ENCODE peak calls at places on chromosome 1, in nine cellular contexts. J, U, Z, M, S, X, H, T and Q are unnamed samples.

GRCh38 chr1:13935336-13935735 is 235.3 kb downstream of the PRDM2 start:
- DNase-seq in J (no peak), U (no peak), Z (no peak), M (no peak), S (no peak), X (no peak), H (no peak), T (no peak), Q (no peak)

GRCh38 chr1:224670506-224670905 is 54.4 kb downstream of the CNIH3 start:
- DNase-seq in J (no peak), U (no peak), Z (peak; percentile 13), M (no peak), S (no peak), X (no peak), H (no peak), T (no peak), Q (no peak)

GRCh38 chr1:223765036-223765718 is 52.8 kb downstream of the CAPN2 start:
- DNase-seq in J (no peak), U (no peak), Z (peak; percentile 56), M (peak; percentile 76), S (peak; percentile 52), X (peak; percentile 80), H (no peak), T (no peak), Q (no peak)

GRCh38 chr1:203135636-203136305 is 8.2 kb downstream of the ADORA1 start:
- DNase-seq in J (no peak), U (no peak), Z (no peak), M (no peak), S (no peak), X (no peak), H (peak; percentile 21), T (peak; percentile 35), Q (no peak)

GRCh38 chr1:184002071-184002470 is 35.5 kb downstream of the COLGALT2 start:
- DNase-seq in J (no peak), U (no peak), Z (peak; percentile 95), M (no peak), S (peak; percentile 81), X (no peak), H (peak; percentile 93), T (no peak), Q (no peak)

GRCh38 chr1:67898033-67898726 is 64.9 kb upstream of the GNG12 start:
- DNase-seq in J (no peak), U (no peak), Z (peak; percentile 52), M (no peak), S (peak; percentile 84), X (no peak), H (no peak), T (no peak), Q (no peak)

GRCh38 chr1:172826096-172826741 is 167.3 kb downstream of the FASLG start:
- DNase-seq in J (peak; percentile 41), U (peak; percentile 22), Z (peak; percentile 95), M (peak; percentile 52), S (peak; percentile 90), X (no peak), H (peak; percentile 68), T (no peak), Q (no peak)

GRCh38 chr1:69506721-69507120 is 61.0 kb upstream of the LRRC7 start:
- DNase-seq in J (no peak), U (no peak), Z (no peak), M (no peak), S (no peak), X (no peak), H (no peak), T (no peak), Q (no peak)

GRCh38 chr1:36134805-36135339 is 9.8 kb upstream of the COL8A2 start:
- DNase-seq in J (peak; percentile 82), U (peak; percentile 47), Z (peak; percentile 38), M (peak; percentile 66), S (peak; percentile 55), X (no peak), H (peak; percentile 91), T (no peak), Q (no peak)

GRCh38 chr1:150528997-150529396 is 13.4 kb downstream of the FALEC start:
- DNase-seq in J (no peak), U (no peak), Z (peak; percentile 81), M (no peak), S (no peak), X (no peak), H (peak; percentile 60), T (no peak), Q (no peak)

GRCh38 chr1:43586136-43586726 is 55.5 kb downstream of the PTPRF start:
- DNase-seq in J (no peak), U (no peak), Z (no peak), M (no peak), S (no peak), X (no peak), H (peak; percentile 53), T (no peak), Q (no peak)

GRCh38 chr1:156076609-156077429 is 5.4 kb downstream of the MEX3A start:
- DNase-seq in J (no peak), U (peak; percentile 68), Z (no peak), M (no peak), S (no peak), X (no peak), H (no peak), T (no peak), Q (no peak)

GRCh38 chr1:40267767-40268187 is 9.7 kb downstream of the ZMPSTE24 start:
- DNase-seq in J (no peak), U (no peak), Z (peak; percentile 97), M (no peak), S (peak; percentile 90), X (no peak), H (peak; percentile 89), T (no peak), Q (no peak)

GRCh38 chr1:67524143-67525052 is 94.2 kb upstream of the SERBP1 start:
- DNase-seq in J (no peak), U (no peak), Z (no peak), M (no peak), S (no peak), X (no peak), H (peak; percentile 48), T (no peak), Q (no peak)

GRCh38 chr1:1630965-1631792 is 794 bp upstream of the MMP23B start:
- DNase-seq in J (peak; percentile 15), U (no peak), Z (no peak), M (no peak), S (no peak), X (no peak), H (no peak), T (no peak), Q (no peak)

GRCh38 chr1:54571803-54572202 is 23.8 kb downstream of the ACOT11 start:
- DNase-seq in J (no peak), U (no peak), Z (no peak), M (no peak), S (no peak), X (no peak), H (no peak), T (no peak), Q (no peak)

GRCh38 chr1:200233393-200233792 is 176.4 kb downstream of the ZNF281 start:
- DNase-seq in J (no peak), U (no peak), Z (peak; percentile 61), M (no peak), S (peak; percentile 39), X (no peak), H (no peak), T (no peak), Q (no peak)

GRCh38 chr1:41513388-41513745 is 28.9 kb upstream of the EDN2 start:
- DNase-seq in J (no peak), U (no peak), Z (no peak), M (no peak), S (no peak), X (no peak), H (no peak), T (no peak), Q (no peak)
- TF ChIP-seq CTCF in J (peak; percentile 41), U (no peak), Z (peak; percentile 18), M (no peak), S (peak; percentile 70), X (no peak), H (peak; percentile 13), T (no peak), Q (no peak)

GRCh38 chr1:32091176-32091575 is 16.7 kb upstream of the KPNA6 start:
- DNase-seq in J (no peak), U (no peak), Z (no peak), M (no peak), S (no peak), X (no peak), H (no peak), T (no peak), Q (no peak)

GRCh38 chr1:32094721-32095521 is 12.9 kb upstream of the KPNA6 start:
- DNase-seq in J (no peak), U (no peak), Z (no peak), M (no peak), S (no peak), X (no peak), H (no peak), T (no peak), Q (no peak)

GRCh38 chr1:32091591-32091990 is 16.3 kb upstream of the KPNA6 start:
- DNase-seq in J (no peak), U (no peak), Z (no peak), M (no peak), S (no peak), X (no peak), H (no peak), T (no peak), Q (no peak)
- H3K27me3 ChIP-seq in J (no peaks in the 10 kb centered on the region), U (no peaks in the 10 kb centered on the region), Z (no peaks in the 10 kb centered on the region), M (no peaks in the 10 kb centered on the region), S (no peaks in the 10 kb centered on the region), X (no peaks in the 10 kb centered on the region), H (no peaks in the 10 kb centered on the region), T (no peaks in the 10 kb centered on the region), Q (no peaks in the 10 kb centered on the region)

GRCh38 chr1:31394628-31395193 is 18.3 kb upstream of the SERINC2 start:
- DNase-seq in J (peak; percentile 89), U (peak; percentile 70), Z (peak; percentile 75), M (peak; percentile 78), S (peak; percentile 67), X (peak; percentile 70), H (peak; percentile 87), T (peak; percentile 91), Q (peak; percentile 52)
- H3K4me3 ChIP-seq in J (peak overlapping the region; percentile 14), U (no peak overlapping the region), Z (no peak overlapping the region), M (no peak overlapping the region), S (peak overlapping the region; percentile 27), X (peak overlapping the region; percentile 26), H (no peak overlapping the region), T (peak overlapping the region; percentile 28), Q (peak overlapping the region; percentile 28)

DNA sequence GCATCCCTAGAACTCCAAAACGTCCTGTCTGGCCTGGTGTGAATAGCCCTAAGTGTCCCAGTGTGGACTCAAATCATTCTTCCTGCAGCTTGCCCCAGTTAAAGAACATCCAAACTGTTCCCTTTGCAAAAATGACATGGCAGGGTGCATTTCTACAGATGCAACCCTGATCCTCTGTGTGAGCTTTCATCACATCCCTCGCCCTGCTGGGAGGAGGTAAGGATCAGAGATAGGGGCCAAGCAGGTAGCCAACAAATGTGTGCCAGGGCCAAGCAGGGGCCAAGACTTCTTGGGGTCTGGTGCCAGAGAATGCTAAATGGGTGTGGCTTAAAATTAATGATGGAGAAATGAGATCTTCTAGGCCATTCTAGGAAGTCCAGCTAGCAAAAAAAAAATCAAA is 27.1 kb upstream of the MPZL1 start:
- DNase-seq in J (no peak), U (no peak), Z (no peak), M (no peak), S (no peak), X (no peak), H (no peak), T (no peak), Q (no peak)
- TF ChIP-seq CTCF in J (no peak), U (no peak), Z (no peak), M (no peak), S (no peak), X (no peak), H (no peak), T (no peak), Q (no peak)

GRCh38 chr1:47223921-47224675 is 7.9 kb downstream of the TAL1 start:
- DNase-seq in J (no peak), U (peak; percentile 9), Z (no peak), M (no peak), S (no peak), X (no peak), H (no peak), T (no peak), Q (no peak)
- H3K27me3 ChIP-seq in J (peaks cover 100% of the 10 kb centered on the region), U (no peaks in the 10 kb centered on the region), Z (peaks cover 86% of the 10 kb centered on the region), M (no peaks in the 10 kb centered on the region), S (peaks cover 70% of the 10 kb centered on the region), X (peaks cover 71% of the 10 kb centered on the region), H (peaks cover 48% of the 10 kb centered on the region), T (peaks cover 78% of the 10 kb centered on the region), Q (peaks cover 20% of the 10 kb centered on the region)